ENCODE peak calls at places on chromosomes 4 and X, in five cellular contexts. H, F, U, O and C are unnamed samples.

GRCh38 chr4:70902577-70903281 is 560 bp downstream of the MOB1B start:
- DNase-seq in H (peak; percentile 85), F (no peak), U (no peak), O (peak; percentile 14), C (peak; percentile 43)

GRCh38 chr4:7434766-7435150 is at the start of gene PSAPL1:
- DNase-seq in H (no peak), F (no peak), U (no peak), O (peak; percentile 66), C (peak; percentile 72)

GRCh38 chr4:127400736-127401346 is 231.9 kb upstream of the INTU start:
- DNase-seq in H (no peak), F (peak; percentile 65), U (no peak), O (peak; percentile 59), C (peak; percentile 63)

GRCh38 chr4:22720091-22720490 is 27.4 kb downstream of the GBA3 start:
- DNase-seq in H (no peak), F (no peak), U (no peak), O (no peak), C (peak; percentile 24)

GRCh38 chr4:115648786-115649185 is 535.4 kb upstream of the NDST4 start:
- DNase-seq in H (no peak), F (no peak), U (no peak), O (no peak), C (no peak)

GRCh38 chr4:177356921-177357320 is 47.2 kb downstream of the NEIL3 start:
- DNase-seq in H (no peak), F (no peak), U (no peak), O (no peak), C (peak; percentile 26)

GRCh38 chrX:44735498-44735897 is 108.3 kb upstream of the DUSP21 start:
- DNase-seq in H (no peak), F (no peak), U (no peak), O (no peak), C (peak; percentile 17)

GRCh38 chrX:87409113-87409841 is 108.3 kb upstream of the KLHL4 start:
- DNase-seq in H (peak; percentile 90), F (no peak), U (no peak), O (peak; percentile 46), C (peak; percentile 84)

GRCh38 chr4:145920205-145920604 is 18.4 kb downstream of the ZNF827 start:
- DNase-seq in H (no peak), F (peak; percentile 79), U (no peak), O (no peak), C (peak; percentile 95)

GRCh38 chr4:3077796-3078195 is 3.3 kb downstream of the HTT start:
- DNase-seq in H (no peak), F (no peak), U (no peak), O (no peak), C (no peak)

GRCh38 chrX:56785442-56785841 is 56.4 kb downstream of the NBDY start:
- DNase-seq in H (no peak), F (no peak), U (no peak), O (no peak), C (no peak)

GRCh38 chr4:8696369-8697127 is 104.0 kb downstream of the CPZ start:
- DNase-seq in H (peak; percentile 80), F (no peak), U (no peak), O (no peak), C (no peak)

GRCh38 chrX:47879447-47879846 is 42.7 kb downstream of the ZNF81 start:
- DNase-seq in H (no peak), F (no peak), U (no peak), O (no peak), C (no peak)

GRCh38 chrX:120769576-120770341 is 105.9 kb downstream of the CT47B1 start:
- DNase-seq in H (no peak), F (peak; percentile 37), U (no peak), O (peak; percentile 16), C (peak; percentile 94)

GRCh38 chrX:25007059-25008053 is 8.4 kb downstream of the ARX start:
- DNase-seq in H (no peak), F (no peak), U (no peak), O (no peak), C (no peak)

GRCh38 chr4:98566491-98567008 is 91.9 kb downstream of the TSPAN5 start:
- DNase-seq in H (no peak), F (no peak), U (no peak), O (no peak), C (no peak)

GRCh38 chr4:167541286-167541685 is 307.0 kb upstream of the SPOCK3 start:
- DNase-seq in H (no peak), F (no peak), U (no peak), O (no peak), C (no peak)

GRCh38 chrX:102669526-102669925 is 18.2 kb downstream of the GPRASP1 start:
- DNase-seq in H (no peak), F (no peak), U (no peak), O (no peak), C (no peak)

GRCh38 chrX:48695524-48695875 is 1.0 kb upstream of the SUV39H1 start:
- DNase-seq in H (no peak), F (no peak), U (no peak), O (no peak), C (peak; percentile 39)

GRCh38 chrX:73977542-73978169 is 326.3 kb upstream of the ZCCHC13 start:
- DNase-seq in H (no peak), F (no peak), U (no peak), O (no peak), C (peak; percentile 60)

GRCh38 chr4:15291133-15291532 is 136.7 kb upstream of the C1QTNF7 start:
- DNase-seq in H (no peak), F (no peak), U (no peak), O (no peak), C (no peak)

GRCh38 chrX:139932077-139932900 is 564 bp downstream of the ATP11C start:
- DNase-seq in H (peak; percentile 87), F (peak; percentile 5), U (peak; percentile 82), O (peak; percentile 20), C (peak; percentile 59)

GRCh38 chr4:114378306-114378903 is 220.2 kb upstream of the UGT8 start:
- DNase-seq in H (no peak), F (no peak), U (no peak), O (no peak), C (peak; percentile 56)

GRCh38 chrX:150547511-150548115 is 20.8 kb upstream of the MTM1 start:
- DNase-seq in H (no peak), F (no peak), U (peak; percentile 66), O (no peak), C (peak; percentile 64)

GRCh38 chr4:133347409-133347808 is 198.3 kb downstream of the PCDH10 start:
- DNase-seq in H (no peak), F (no peak), U (no peak), O (no peak), C (peak; percentile 27)

GRCh38 chrX:150483576-150483975 is 84.8 kb upstream of the MTM1 start:
- DNase-seq in H (no peak), F (no peak), U (no peak), O (no peak), C (no peak)

GRCh38 chrX:72348247-72348979 is 42.7 kb upstream of the CITED1 start:
- DNase-seq in H (no peak), F (no peak), U (no peak), O (no peak), C (no peak)

GRCh38 chr4:172411180-172411579 is 598.0 kb downstream of the GALNTL6 start:
- DNase-seq in H (no peak), F (no peak), U (no peak), O (no peak), C (no peak)

GRCh38 chrX:17278961-17279360 is 96.0 kb upstream of the NHS start:
- DNase-seq in H (no peak), F (no peak), U (no peak), O (no peak), C (no peak)

GRCh38 chr4:10205223-10205622 is 88.6 kb upstream of the WDR1 start:
- DNase-seq in H (no peak), F (no peak), U (no peak), O (no peak), C (peak; percentile 92)

GRCh38 chr4:27807207-27807606 is 946.6 kb downstream of the STIM2 start:
- DNase-seq in H (no peak), F (no peak), U (no peak), O (no peak), C (no peak)

GRCh38 chr4:113825272-113825671 is 63.7 kb upstream of the CAMK2D start:
- DNase-seq in H (no peak), F (no peak), U (no peak), O (no peak), C (no peak)

GRCh38 chrX:4668802-4669536 is 955.5 kb upstream of the PRKX start:
- DNase-seq in H (no peak), F (no peak), U (no peak), O (no peak), C (no peak)

GRCh38 chrX:20260885-20261284 is 5.8 kb downstream of the RPS6KA3 start:
- DNase-seq in H (no peak), F (no peak), U (no peak), O (no peak), C (no peak)

GRCh38 chr4:148056879-148057278 is 325.0 kb downstream of the ARHGAP10 start:
- DNase-seq in H (no peak), F (no peak), U (peak; percentile 82), O (no peak), C (peak; percentile 70)

GRCh38 chr4:7967501-7968261 is 28.0 kb upstream of the AFAP1 start:
- DNase-seq in H (no peak), F (no peak), U (no peak), O (no peak), C (peak; percentile 48)

GRCh38 chr4:107548211-107548905 is 171.7 kb downstream of the PAPSS1 start:
- DNase-seq in H (no peak), F (no peak), U (no peak), O (no peak), C (peak; percentile 53)

GRCh38 chrX:50827996-50828395 is 14.0 kb upstream of the SHROOM4 start:
- DNase-seq in H (no peak), F (no peak), U (no peak), O (peak; percentile 38), C (peak; percentile 89)

GRCh38 chr4:5812506-5813229 is 80.2 kb downstream of the CRMP1 start:
- DNase-seq in H (no peak), F (peak; percentile 49), U (no peak), O (peak; percentile 62), C (peak; percentile 70)